ENCODE peak calls at places on chromosomes 11 and 22, in six cellular contexts. K, O, V, Z, Y and D are unnamed samples.

GRCh38 chr11:68328374-68329091 is 16.1 kb downstream of the LRP5 start:
- DNase-seq in V (no peak), O (no peak), K (no peak), Y (no peak), Z (peak; percentile 61), D (peak; percentile 60)

GRCh38 chr11:134942633-134943032 is 530.6 kb upstream of the B3GAT1 start:
- DNase-seq in V (no peak), Y (no peak), Z (no peak), O (no peak), K (no peak), D (no peak)

GRCh38 chr11:34176980-34177319 is 71.5 kb downstream of the NAT10 start:
- DNase-seq in Z (no peak), O (no peak), Y (no peak), K (no peak), V (no peak), D (no peak)

GRCh38 chr11:120652705-120653335 is 141.3 kb downstream of the GRIK4 start:
- DNase-seq in V (no peak), K (no peak), O (no peak), Y (no peak), Z (no peak), D (no peak)

GRCh38 chr22:44661659-44662569 is 40.1 kb upstream of the PRR5 start:
- DNase-seq in K (no peak), O (no peak), V (no peak), Y (no peak), Z (no peak), D (no peak)

GRCh38 chr11:32232516-32232915 is 141.6 kb downstream of the RCN1 start:
- DNase-seq in Y (no peak), O (no peak), K (no peak), V (no peak), Z (no peak), D (no peak)

GRCh38 chr11:83721286-83721685 is 435.1 kb upstream of the CCDC90B start:
- DNase-seq in Y (no peak), V (no peak), Z (no peak), O (no peak), K (no peak), D (no peak)

GRCh38 chr11:124605719-124606118 is 5.5 kb upstream of the PANX3 start:
- DNase-seq in O (no peak), Z (no peak), Y (no peak), K (no peak), V (no peak), D (no peak)

GRCh38 chr22:46084943-46085830 is 65.1 kb upstream of the PPARA start:
- DNase-seq in Z (peak; percentile 94), K (no peak), O (peak; percentile 78), Y (no peak), V (peak; percentile 89), D (peak; percentile 86)

GRCh38 chr11:96188625-96189006 is 154.4 kb downstream of the MAML2 start:
- DNase-seq in K (no peak), Z (no peak), V (no peak), O (no peak), Y (no peak), D (no peak)

GRCh38 chr22:23570681-23571080 is 9.4 kb downstream of the IGLL1 start:
- DNase-seq in Y (no peak), O (no peak), V (peak; percentile 39), K (no peak), Z (no peak), D (no peak)

GRCh38 chr11:74932169-74932568 is 16.7 kb downstream of the XRRA1 start:
- DNase-seq in O (no peak), Z (no peak), Y (no peak), K (no peak), V (no peak), D (no peak)

GRCh38 chr22:40441761-40442364 is 71.5 kb downstream of the SGSM3 start:
- DNase-seq in K (no peak), Z (no peak), Y (no peak), V (no peak), O (no peak), D (no peak)

GRCh38 chr11:66800720-66801428 is 42.4 kb upstream of the RCE1 start:
- DNase-seq in O (no peak), V (no peak), K (no peak), Z (no peak), Y (no peak), D (no peak)

GRCh38 chr11:46247090-46247489 is 30.4 kb upstream of the CREB3L1 start:
- DNase-seq in V (no peak), K (no peak), Z (no peak), O (no peak), Y (no peak), D (no peak)

GRCh38 chr11:1225386-1226225 is 2.7 kb downstream of the MUC5B start:
- DNase-seq in V (peak; percentile 53), Y (no peak), O (no peak), K (no peak), Z (peak; percentile 16), D (peak; percentile 51)

GRCh38 chr22:20741008-20741633 is 32.8 kb upstream of the SERPIND1 start:
- DNase-seq in V (no peak), Z (no peak), O (no peak), Y (no peak), K (no peak), D (no peak)

GRCh38 chr11:18789942-18790341 is 1.7 kb downstream of the PTPN5 start:
- DNase-seq in K (no peak), Z (no peak), V (no peak), Y (no peak), O (no peak), D (no peak)

GRCh38 chr11:113014262-113014661 is 53.0 kb downstream of the NCAM1 start:
- DNase-seq in V (no peak), Z (no peak), K (no peak), Y (no peak), O (no peak), D (no peak)

GRCh38 chr22:21759133-21759532 is 23.5 kb upstream of the YPEL1 start:
- DNase-seq in O (no peak), Z (no peak), Y (no peak), K (no peak), V (no peak), D (no peak)

GRCh38 chr11:203056-203944 is 3.9 kb downstream of the BET1L start:
- DNase-seq in K (no peak), Y (no peak), Z (no peak), O (peak; percentile 25), V (peak; percentile 48), D (no peak)

GRCh38 chr22:24588756-24589481 is 4.0 kb downstream of the LRRC75B start:
- DNase-seq in K (no peak), Z (no peak), V (no peak), O (no peak), Y (no peak), D (no peak)

GRCh38 chr11:8721740-8722139 is 39.1 kb downstream of the RPL27A start:
- DNase-seq in V (no peak), K (no peak), O (no peak), Z (no peak), Y (no peak), D (no peak)
- H3K4me1 ChIP-seq in V (peaks cover 63% of the 10 kb centered on the region), K (no peaks in the 10 kb centered on the region), O (peaks cover 49% of the 10 kb centered on the region), Z (peaks cover 45% of the 10 kb centered on the region), Y (peaks cover 3% of the 10 kb centered on the region), D (peaks cover 24% of the 10 kb centered on the region)

GRCh38 chr22:47452184-47452583 is 689.7 kb downstream of the TBC1D22A start:
- DNase-seq in Y (no peak), Z (no peak), K (no peak), O (no peak), V (no peak), D (no peak)

GRCh38 chr22:47453049-47453448 is 690.6 kb downstream of the TBC1D22A start:
- DNase-seq in V (no peak), K (no peak), Z (no peak), Y (no peak), O (no peak), D (no peak)

GRCh38 chr22:47448231-47449035 is 686.0 kb downstream of the TBC1D22A start:
- DNase-seq in K (no peak), Y (no peak), Z (no peak), V (no peak), O (peak; percentile 16), D (no peak)

GRCh38 chr22:47449508-47450270 is 687.2 kb downstream of the TBC1D22A start:
- DNase-seq in Z (no peak), O (no peak), K (no peak), V (no peak), Y (no peak), D (no peak)

DNA sequence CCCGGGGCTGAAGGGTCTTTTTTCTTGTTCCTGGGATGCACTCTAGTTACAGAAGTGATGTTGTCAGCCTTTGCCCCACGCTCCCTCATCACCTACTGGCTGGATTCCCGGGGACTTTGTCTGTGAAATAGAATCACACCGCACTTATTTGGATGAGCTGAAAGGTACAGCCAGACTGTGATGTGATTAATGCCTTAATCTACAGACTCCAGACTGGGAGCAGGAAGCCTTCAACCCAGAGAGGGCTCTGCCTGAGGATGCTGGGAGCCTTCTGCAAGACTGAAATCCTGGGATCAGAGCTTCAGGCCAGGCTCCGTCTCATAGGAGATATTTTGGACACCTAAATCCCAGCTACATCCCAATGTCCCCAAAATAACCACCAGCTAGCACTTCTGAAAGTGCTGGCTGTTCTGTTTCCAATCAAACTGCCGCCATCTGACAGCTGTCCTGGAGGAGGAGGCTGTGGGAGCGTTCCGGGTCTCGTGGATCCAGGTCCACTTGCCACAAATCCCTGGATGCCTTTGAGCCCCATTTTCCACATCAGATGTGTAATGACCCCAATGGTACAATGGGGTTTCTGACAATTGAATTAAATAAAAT is 688.5 kb downstream of the TBC1D22A start:
- DNase-seq in V (no peak), Y (no peak), Z (no peak), O (no peak), K (no peak), D (no peak)
- H3K9me3 ChIP-seq in V (peaks cover 4% of the 10 kb centered on the region), Y (no peaks in the 10 kb centered on the region), Z (peaks cover 24% of the 10 kb centered on the region), O (peaks cover 3% of the 10 kb centered on the region), K (no peaks in the 10 kb centered on the region), D (no peaks in the 10 kb centered on the region)

DNA sequence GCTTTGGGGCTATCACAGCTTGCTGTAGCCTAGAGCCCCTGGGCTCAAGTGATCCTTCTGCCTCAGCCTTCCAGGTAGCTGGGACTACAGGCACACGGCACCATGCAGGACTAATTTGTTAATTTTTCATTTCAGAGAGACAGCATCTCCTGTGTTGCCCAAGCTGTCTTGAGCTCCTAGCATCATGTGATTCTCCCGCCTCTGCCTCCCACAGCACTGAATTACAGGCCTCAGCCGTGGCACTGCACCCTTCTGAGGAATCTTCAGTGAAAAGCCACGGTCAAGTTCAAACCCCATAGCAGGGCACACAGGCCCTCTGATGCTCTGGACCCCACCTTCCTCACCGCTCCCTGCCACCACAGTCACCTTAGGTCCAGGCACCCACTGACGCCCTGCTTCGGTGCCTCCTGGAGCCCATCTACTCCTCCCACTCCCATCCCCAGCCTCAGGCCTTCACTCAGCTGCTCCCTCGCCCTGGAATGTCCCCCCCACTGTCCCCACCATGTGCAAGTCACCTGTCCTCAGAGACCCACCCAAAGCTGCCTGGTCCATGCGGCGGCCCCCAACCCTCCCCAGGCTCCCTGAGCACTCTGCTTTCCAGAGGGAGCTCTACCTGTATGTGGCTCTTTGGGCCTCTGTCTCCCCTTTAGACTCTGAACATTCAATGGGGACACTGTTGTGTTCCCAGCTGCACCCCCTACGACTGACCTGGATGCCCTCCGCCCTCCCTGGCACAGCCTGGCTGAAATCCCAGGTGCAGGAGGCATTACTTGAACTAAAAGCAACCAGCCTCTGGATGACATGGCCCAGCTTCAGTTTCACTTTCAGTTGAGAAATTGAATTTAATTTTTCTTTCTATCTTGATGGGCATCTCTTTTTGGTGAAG is 1.6 kb downstream of the APOL2 start:
- DNase-seq in V (no peak), K (no peak), Y (no peak), O (no peak), Z (peak; percentile 34), D (no peak)
- H3K4me1 ChIP-seq in V (peaks cover 48% of the 10 kb centered on the region), K (peaks cover 38% of the 10 kb centered on the region), Y (peaks cover 10% of the 10 kb centered on the region), O (peaks cover 16% of the 10 kb centered on the region), Z (peaks cover 22% of the 10 kb centered on the region), D (peaks cover 18% of the 10 kb centered on the region)

GRCh38 chr11:48272551-48273080 is 9.0 kb downstream of the OR4X1 start:
- DNase-seq in Z (no peak), O (no peak), V (no peak), K (no peak), Y (no peak), D (no peak)
- H3K9me3 ChIP-seq in Z (no peaks in the 10 kb centered on the region), O (peaks cover 2% of the 10 kb centered on the region), V (no peaks in the 10 kb centered on the region), K (no peaks in the 10 kb centered on the region), Y (no peaks in the 10 kb centered on the region), D (no peaks in the 10 kb centered on the region)